ENCODE peak calls at places on chromosomes 16 and 17, in five cellular contexts. One of them, this sample, is unnamed.

GRCh38 chr17:8739104-8739503 is 5.5 kb downstream of the CCDC42 start:
- DNase-seq in MM.1S: no peak
- DNase-seq in mammary epithelial cell: no peak
- DNase-seq in fibroblast of lung: no peak
- DNase-seq in PC-9: no peak
- DNase-seq in this sample: no peak

GRCh38 chr17:48051706-48052486 is 3.7 kb downstream of the NFE2L1 start:
- DNase-seq in mammary epithelial cell: peak; percentile 73
- DNase-seq in fibroblast of lung: peak; percentile 85
- DNase-seq in PC-9: peak; percentile 28
- DNase-seq in MM.1S: no peak
- DNase-seq in this sample: no peak

GRCh38 chr16:1363501-1364041 is 11.8 kb downstream of the GNPTG start:
- DNase-seq in PC-9: peak; percentile 67
- DNase-seq in mammary epithelial cell: peak; percentile 44
- DNase-seq in MM.1S: peak; percentile 43
- DNase-seq in fibroblast of lung: peak; percentile 16
- DNase-seq in this sample: no peak

GRCh38 chr17:48776602-48777001 is 40.4 kb downstream of the TTLL6 start:
- DNase-seq in PC-9: no peak
- DNase-seq in fibroblast of lung: no peak
- DNase-seq in mammary epithelial cell: no peak
- DNase-seq in MM.1S: no peak
- DNase-seq in this sample: no peak

GRCh38 chr16:75060708-75061107 is 55.9 kb downstream of the LDHD start:
- DNase-seq in MM.1S: no peak
- DNase-seq in mammary epithelial cell: no peak
- DNase-seq in PC-9: no peak
- DNase-seq in fibroblast of lung: no peak
- DNase-seq in this sample: no peak

GRCh38 chr16:87132361-87133014 is 184.7 kb downstream of the C16orf95 start:
- DNase-seq in fibroblast of lung: peak; percentile 47
- DNase-seq in MM.1S: no peak
- DNase-seq in PC-9: no peak
- DNase-seq in mammary epithelial cell: peak; percentile 64
- DNase-seq in this sample: no peak

GRCh38 chr16:51636913-51637743 is 486.1 kb upstream of the SALL1 start:
- DNase-seq in MM.1S: no peak
- DNase-seq in fibroblast of lung: no peak
- DNase-seq in mammary epithelial cell: peak; percentile 89
- DNase-seq in PC-9: no peak
- DNase-seq in this sample: peak; percentile 73

GRCh38 chr16:80938035-80938927 is 68.4 kb downstream of the CMC2 start:
- DNase-seq in PC-9: peak; percentile 7
- DNase-seq in fibroblast of lung: peak; percentile 94
- DNase-seq in mammary epithelial cell: peak; percentile 35
- DNase-seq in MM.1S: no peak
- DNase-seq in this sample: peak; percentile 65

GRCh38 chr17:77717941-77718668 is 240.4 kb upstream of the TNRC6C start:
- DNase-seq in fibroblast of lung: no peak
- DNase-seq in PC-9: no peak
- DNase-seq in MM.1S: no peak
- DNase-seq in mammary epithelial cell: no peak
- DNase-seq in this sample: no peak

GRCh38 chr16:1426734-1427451 is 4.0 kb upstream of the PERCC1 start:
- DNase-seq in fibroblast of lung: no peak
- DNase-seq in mammary epithelial cell: no peak
- DNase-seq in PC-9: no peak
- DNase-seq in MM.1S: no peak
- DNase-seq in this sample: no peak

GRCh38 chr17:74271902-74272563 is 2.0 kb upstream of the DNAI2 start:
- DNase-seq in MM.1S: no peak
- DNase-seq in mammary epithelial cell: no peak
- DNase-seq in PC-9: no peak
- DNase-seq in fibroblast of lung: no peak
- DNase-seq in this sample: no peak

GRCh38 chr17:81490599-81490992 is 22.0 kb downstream of the ACTG1 start:
- DNase-seq in mammary epithelial cell: no peak
- DNase-seq in PC-9: no peak
- DNase-seq in MM.1S: no peak
- DNase-seq in fibroblast of lung: no peak
- DNase-seq in this sample: no peak

GRCh38 chr17:37220609-37220953 is 155.2 kb upstream of the C17orf78 start:
- DNase-seq in mammary epithelial cell: no peak
- DNase-seq in fibroblast of lung: peak; percentile 46
- DNase-seq in PC-9: no peak
- DNase-seq in MM.1S: peak; percentile 12
- DNase-seq in this sample: no peak

GRCh38 chr17:43401293-43401692 is 2.5 kb downstream of the ARL4D start:
- DNase-seq in mammary epithelial cell: peak; percentile 93
- DNase-seq in PC-9: peak; percentile 39
- DNase-seq in MM.1S: no peak
- DNase-seq in fibroblast of lung: peak; percentile 74
- DNase-seq in this sample: no peak

GRCh38 chr17:17408236-17408794 is 68.5 kb upstream of the MED9 start:
- DNase-seq in PC-9: no peak
- DNase-seq in mammary epithelial cell: peak; percentile 72
- DNase-seq in fibroblast of lung: peak; percentile 78
- DNase-seq in MM.1S: no peak
- DNase-seq in this sample: no peak

GRCh38 chr16:15613676-15614075 is 29.3 kb downstream of the MARF1 start:
- DNase-seq in fibroblast of lung: no peak
- DNase-seq in mammary epithelial cell: peak; percentile 12
- DNase-seq in MM.1S: no peak
- DNase-seq in PC-9: peak; percentile 60
- DNase-seq in this sample: no peak

GRCh38 chr17:54899721-54900456 is 763 bp upstream of the TOM1L1 start:
- DNase-seq in mammary epithelial cell: no peak
- DNase-seq in PC-9: no peak
- DNase-seq in MM.1S: no peak
- DNase-seq in fibroblast of lung: no peak
- DNase-seq in this sample: no peak

GRCh38 chr16:8571061-8571596 is 19.2 kb downstream of the TMEM114 start:
- DNase-seq in PC-9: no peak
- DNase-seq in mammary epithelial cell: no peak
- DNase-seq in MM.1S: no peak
- DNase-seq in fibroblast of lung: peak; percentile 25
- DNase-seq in this sample: no peak

GRCh38 chr17:31480904-31481782 is 89.7 kb downstream of the RAB11FIP4 start:
- DNase-seq in PC-9: no peak
- DNase-seq in fibroblast of lung: no peak
- DNase-seq in mammary epithelial cell: no peak
- DNase-seq in MM.1S: no peak
- DNase-seq in this sample: no peak

GRCh38 chr16:56225013-56225742 is 33.9 kb downstream of the GNAO1 start:
- DNase-seq in MM.1S: no peak
- DNase-seq in PC-9: no peak
- DNase-seq in fibroblast of lung: no peak
- DNase-seq in mammary epithelial cell: no peak
- DNase-seq in this sample: no peak

GRCh38 chr16:65274576-65274975 is 152.7 kb upstream of the CDH11 start:
- DNase-seq in fibroblast of lung: no peak
- DNase-seq in MM.1S: no peak
- DNase-seq in mammary epithelial cell: no peak
- DNase-seq in PC-9: no peak
- DNase-seq in this sample: no peak

GRCh38 chr16:51337662-51338061 is 186.6 kb upstream of the SALL1 start:
- DNase-seq in PC-9: no peak
- DNase-seq in MM.1S: no peak
- DNase-seq in mammary epithelial cell: no peak
- DNase-seq in fibroblast of lung: no peak
- DNase-seq in this sample: no peak

GRCh38 chr16:31705371-31705770 is 168.2 kb upstream of the ZNF267 start:
- DNase-seq in fibroblast of lung: no peak
- DNase-seq in PC-9: no peak
- DNase-seq in MM.1S: no peak
- DNase-seq in mammary epithelial cell: no peak
- DNase-seq in this sample: no peak

GRCh38 chr16:31707743-31708335 is 165.8 kb upstream of the ZNF267 start:
- DNase-seq in PC-9: no peak
- DNase-seq in MM.1S: no peak
- DNase-seq in fibroblast of lung: no peak
- DNase-seq in mammary epithelial cell: no peak
- DNase-seq in this sample: no peak

GRCh38 chr16:31708348-31708747 is 165.3 kb upstream of the ZNF267 start:
- DNase-seq in mammary epithelial cell: no peak
- DNase-seq in MM.1S: no peak
- DNase-seq in fibroblast of lung: no peak
- DNase-seq in PC-9: no peak
- DNase-seq in this sample: no peak

GRCh38 chr16:31706925-31707324 is 166.7 kb upstream of the ZNF267 start:
- DNase-seq in mammary epithelial cell: no peak
- DNase-seq in PC-9: no peak
- DNase-seq in MM.1S: no peak
- DNase-seq in fibroblast of lung: no peak
- DNase-seq in this sample: no peak

GRCh38 chr16:31706318-31706717 is 167.3 kb upstream of the ZNF267 start:
- DNase-seq in fibroblast of lung: no peak
- DNase-seq in mammary epithelial cell: no peak
- DNase-seq in PC-9: no peak
- DNase-seq in MM.1S: no peak
- DNase-seq in this sample: no peak
- H3K27ac ChIP-seq in fibroblast of lung: no peak overlapping the region
- H3K27ac ChIP-seq in mammary epithelial cell: no peak overlapping the region
- H3K27ac ChIP-seq in PC-9: no peak overlapping the region
- H3K27ac ChIP-seq in MM.1S: no peak overlapping the region
- H3K27ac ChIP-seq in this sample: no peak overlapping the region

DNA sequence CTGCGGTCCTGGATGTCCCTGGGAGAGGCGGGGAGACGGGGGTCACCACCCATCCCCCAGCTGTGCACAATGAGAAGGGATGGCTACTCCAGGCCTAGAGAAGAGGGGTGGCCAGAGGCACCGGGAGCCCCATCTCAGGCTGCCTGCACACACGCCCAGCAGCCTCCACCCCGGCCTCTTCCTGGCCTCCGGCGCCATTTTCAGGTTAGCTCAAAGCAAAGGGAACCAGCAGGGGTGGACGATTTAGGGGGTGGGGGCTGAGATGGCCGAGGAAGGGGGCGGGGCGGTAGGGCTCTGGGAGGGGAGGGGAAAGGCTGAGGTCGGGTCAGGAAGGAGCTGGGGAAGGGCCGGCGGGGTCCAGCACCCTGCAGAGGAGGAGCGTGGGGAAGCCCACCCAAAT is 42.8 kb downstream of the SRCIN1 start:
- DNase-seq in fibroblast of lung: no peak
- DNase-seq in PC-9: no peak
- DNase-seq in MM.1S: no peak
- DNase-seq in mammary epithelial cell: no peak
- DNase-seq in this sample: no peak
- TF ChIP-seq EZH2 in fibroblast of lung: no peak
- TF ChIP-seq EZH2 in PC-9: no peak
- TF ChIP-seq EZH2 in MM.1S: no peak
- TF ChIP-seq EZH2 in mammary epithelial cell: no peak
- TF ChIP-seq EZH2 in this sample: no peak

DNA sequence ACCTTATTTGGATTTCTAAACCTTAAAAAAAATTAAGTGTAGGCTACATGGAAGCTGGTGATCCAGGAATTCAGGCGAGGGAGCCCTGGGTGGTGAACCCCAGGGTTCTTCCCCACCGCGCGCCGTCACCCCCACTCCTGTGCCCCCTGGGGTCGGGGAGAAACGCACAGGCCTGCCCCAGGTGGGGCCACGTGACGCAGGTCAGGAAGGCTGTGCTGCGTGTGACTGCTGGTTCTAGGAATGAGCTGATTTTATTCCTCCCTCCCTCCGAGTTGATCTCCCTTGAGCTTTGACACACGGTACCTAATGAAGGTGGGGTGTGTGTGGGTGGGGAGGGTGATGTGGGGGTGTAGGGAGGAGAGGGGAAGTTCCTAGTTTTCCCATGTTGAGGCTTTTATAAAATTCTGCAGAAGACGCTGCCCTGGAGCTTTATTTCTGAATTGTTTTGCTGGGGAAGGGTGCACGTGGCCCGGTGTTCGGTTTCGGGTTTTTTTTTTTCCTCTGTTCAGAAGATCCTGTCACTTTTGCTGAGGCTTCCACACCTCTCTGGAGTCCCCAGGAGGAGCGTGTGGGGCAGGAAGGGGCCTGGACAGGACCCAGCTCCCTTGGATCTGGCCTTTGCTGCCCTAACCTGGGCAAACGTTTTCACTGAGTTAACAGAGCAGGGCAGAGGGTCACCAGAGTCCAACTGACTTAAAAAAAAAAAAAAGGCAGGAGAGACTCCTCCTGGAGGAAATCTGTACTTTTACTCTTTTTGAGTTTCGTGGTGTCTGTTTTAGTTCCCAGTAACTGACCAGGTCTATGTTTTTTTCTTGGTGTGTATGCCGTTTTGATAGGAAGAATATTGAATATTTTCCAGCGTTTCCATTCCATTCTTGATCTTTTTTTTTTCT is 55.8 kb upstream of the GSE1 start:
- DNase-seq in mammary epithelial cell: peak; percentile 43
- DNase-seq in PC-9: peak; percentile 23
- DNase-seq in fibroblast of lung: no peak
- DNase-seq in MM.1S: peak; percentile 18
- DNase-seq in this sample: no peak
- H3K27ac ChIP-seq in mammary epithelial cell: peak overlapping the region; percentile 42
- H3K27ac ChIP-seq in PC-9: peak overlapping the region; percentile 61
- H3K27ac ChIP-seq in fibroblast of lung: peak overlapping the region; percentile 19
- H3K27ac ChIP-seq in MM.1S: peak overlapping the region; percentile 78
- H3K27ac ChIP-seq in this sample: peak overlapping the region; percentile 33

GRCh38 chr17:56833023-56833811 is 503 bp downstream of the C17orf67 start:
- DNase-seq in mammary epithelial cell: peak; percentile 82
- DNase-seq in PC-9: no peak
- DNase-seq in MM.1S: peak; percentile 64
- DNase-seq in fibroblast of lung: peak; percentile 50
- DNase-seq in this sample: no peak

GRCh38 chr17:56835259-56835575 is 1.3 kb downstream of the DGKE start:
- DNase-seq in mammary epithelial cell: no peak
- DNase-seq in MM.1S: no peak
- DNase-seq in PC-9: no peak
- DNase-seq in fibroblast of lung: peak; percentile 4
- DNase-seq in this sample: no peak

GRCh38 chr17:56833812-56834379 is at the start of the genes C17orf67 and DGKE:
- DNase-seq in fibroblast of lung: peak; percentile 96
- DNase-seq in mammary epithelial cell: peak; percentile 94
- DNase-seq in PC-9: peak; percentile 97
- DNase-seq in MM.1S: peak; percentile 94
- DNase-seq in this sample: peak; percentile 50

GRCh38 chr17:56832446-56832845 is 1.3 kb downstream of the C17orf67 start:
- DNase-seq in PC-9: no peak
- DNase-seq in fibroblast of lung: no peak
- DNase-seq in mammary epithelial cell: no peak
- DNase-seq in MM.1S: no peak
- DNase-seq in this sample: no peak

GRCh38 chr17:56834380-56835258 is 668 bp downstream of the DGKE start:
- DNase-seq in mammary epithelial cell: peak; percentile 58
- DNase-seq in fibroblast of lung: peak; percentile 6
- DNase-seq in MM.1S: peak; percentile 85
- DNase-seq in PC-9: peak; percentile 61
- DNase-seq in this sample: no peak
- TF ChIP-seq EZH2 in mammary epithelial cell: no peak
- TF ChIP-seq EZH2 in fibroblast of lung: no peak
- TF ChIP-seq EZH2 in MM.1S: no peak
- TF ChIP-seq EZH2 in PC-9: no peak
- TF ChIP-seq EZH2 in this sample: no peak

GRCh38 chr17:79728169-79728907 is 2.4 kb upstream of the ENPP7 start:
- DNase-seq in mammary epithelial cell: peak; percentile 81
- DNase-seq in fibroblast of lung: peak; percentile 95
- DNase-seq in PC-9: peak; percentile 70
- DNase-seq in MM.1S: peak; percentile 79
- DNase-seq in this sample: peak; percentile 75
- H3K27ac ChIP-seq in mammary epithelial cell: no peak overlapping the region
- H3K27ac ChIP-seq in fibroblast of lung: peak overlapping the region; percentile 32
- H3K27ac ChIP-seq in PC-9: no peak overlapping the region
- H3K27ac ChIP-seq in MM.1S: no peak overlapping the region
- H3K27ac ChIP-seq in this sample: no peak overlapping the region

This sample was measured in keratinocyte.